ENCODE peak calls at places on chromosomes 6 and 20, in eight cellular contexts. One of them, this sample, is unnamed. For H3K36me3, the result is how much of the 10 kb centered on the place peaks cover.

GRCh38 chr6:28105286-28105685 is 19.1 kb upstream of the ZSCAN16 start:
- DNase-seq in ovary: no peak
- DNase-seq in CD8-positive, alpha-beta T cell: no peak
- DNase-seq in uterus: no peak
- DNase-seq in pancreas: no peak
- DNase-seq in psoas muscle: no peak
- DNase-seq in IMR-90: no peak
- DNase-seq in CD8-positive, alpha-beta memory T cell: no peak
- DNase-seq in this sample: no peak

GRCh38 chr6:27260836-27261375 is 13.4 kb downstream of the PRSS16 start:
- DNase-seq in ovary: no peak
- DNase-seq in CD8-positive, alpha-beta T cell: no peak
- DNase-seq in uterus: no peak
- DNase-seq in pancreas: no peak
- DNase-seq in psoas muscle: no peak
- DNase-seq in IMR-90: no peak
- DNase-seq in CD8-positive, alpha-beta memory T cell: no peak
- DNase-seq in this sample: no peak

GRCh38 chr6:110295451-110296145 is 62.6 kb downstream of the METTL24 start:
- DNase-seq in ovary: no peak
- DNase-seq in CD8-positive, alpha-beta T cell: no peak
- DNase-seq in uterus: no peak
- DNase-seq in pancreas: no peak
- DNase-seq in psoas muscle: no peak
- DNase-seq in IMR-90: no peak
- DNase-seq in CD8-positive, alpha-beta memory T cell: no peak
- DNase-seq in this sample: no peak

GRCh38 chr6:49806145-49806544 is 19.1 kb upstream of the PGK2 start:
- DNase-seq in ovary: no peak
- DNase-seq in CD8-positive, alpha-beta T cell: no peak
- DNase-seq in uterus: no peak
- DNase-seq in pancreas: no peak
- DNase-seq in psoas muscle: no peak
- DNase-seq in IMR-90: no peak
- DNase-seq in CD8-positive, alpha-beta memory T cell: no peak
- DNase-seq in this sample: no peak

GRCh38 chr20:47862841-47863240 is 77.6 kb upstream of the SULF2 start:
- DNase-seq in ovary: no peak
- DNase-seq in CD8-positive, alpha-beta T cell: no peak
- DNase-seq in uterus: no peak
- DNase-seq in pancreas: no peak
- DNase-seq in psoas muscle: no peak
- DNase-seq in IMR-90: no peak
- DNase-seq in CD8-positive, alpha-beta memory T cell: no peak
- DNase-seq in this sample: no peak

GRCh38 chr6:111870751-111871064 is 2.5 kb downstream of the FYN start:
- DNase-seq in ovary: no peak
- DNase-seq in CD8-positive, alpha-beta T cell: no peak
- DNase-seq in uterus: no peak
- DNase-seq in pancreas: no peak
- DNase-seq in psoas muscle: no peak
- DNase-seq in IMR-90: no peak
- DNase-seq in CD8-positive, alpha-beta memory T cell: no peak
- DNase-seq in this sample: no peak

GRCh38 chr20:51500311-51500710 is 42.2 kb downstream of the NFATC2 start:
- DNase-seq in ovary: no peak
- DNase-seq in CD8-positive, alpha-beta T cell: no peak
- DNase-seq in uterus: no peak
- DNase-seq in pancreas: no peak
- DNase-seq in psoas muscle: no peak
- DNase-seq in IMR-90: no peak
- DNase-seq in CD8-positive, alpha-beta memory T cell: peak
- DNase-seq in this sample: no peak

GRCh38 chr20:9441948-9442347 is 72.4 kb upstream of the LAMP5 start:
- DNase-seq in ovary: no peak
- DNase-seq in CD8-positive, alpha-beta T cell: no peak
- DNase-seq in uterus: no peak
- DNase-seq in pancreas: no peak
- DNase-seq in psoas muscle: no peak
- DNase-seq in IMR-90: no peak
- DNase-seq in CD8-positive, alpha-beta memory T cell: no peak
- DNase-seq in this sample: no peak

GRCh38 chr6:29547573-29547972 is 12.0 kb downstream of the UBD start:
- DNase-seq in ovary: no peak
- DNase-seq in CD8-positive, alpha-beta T cell: no peak
- DNase-seq in uterus: no peak
- DNase-seq in pancreas: no peak
- DNase-seq in psoas muscle: no peak
- DNase-seq in IMR-90: no peak
- DNase-seq in CD8-positive, alpha-beta memory T cell: no peak
- DNase-seq in this sample: no peak

GRCh38 chr6:167945937-167946485 is 51.5 kb upstream of the KIF25 start:
- DNase-seq in ovary: no peak
- DNase-seq in CD8-positive, alpha-beta T cell: no peak
- DNase-seq in uterus: no peak
- DNase-seq in pancreas: no peak
- DNase-seq in psoas muscle: no peak
- DNase-seq in IMR-90: peak
- DNase-seq in CD8-positive, alpha-beta memory T cell: no peak
- DNase-seq in this sample: no peak

GRCh38 chr6:18395851-18396187 is 8.7 kb downstream of the RNF144B start:
- DNase-seq in ovary: no peak
- DNase-seq in CD8-positive, alpha-beta T cell: no peak
- DNase-seq in uterus: no peak
- DNase-seq in pancreas: no peak
- DNase-seq in psoas muscle: no peak
- DNase-seq in IMR-90: peak
- DNase-seq in CD8-positive, alpha-beta memory T cell: no peak
- DNase-seq in this sample: no peak

GRCh38 chr6:166686317-166686716 is 59.3 kb upstream of the RPS6KA2 start:
- DNase-seq in ovary: no peak
- DNase-seq in CD8-positive, alpha-beta T cell: no peak
- DNase-seq in uterus: no peak
- DNase-seq in pancreas: no peak
- DNase-seq in psoas muscle: no peak
- DNase-seq in IMR-90: no peak
- DNase-seq in CD8-positive, alpha-beta memory T cell: no peak
- DNase-seq in this sample: no peak

GRCh38 chr6:138396709-138397108 is 7.3 kb upstream of the HEBP2 start:
- DNase-seq in ovary: no peak
- DNase-seq in CD8-positive, alpha-beta T cell: no peak
- DNase-seq in uterus: no peak
- DNase-seq in pancreas: no peak
- DNase-seq in psoas muscle: no peak
- DNase-seq in IMR-90: no peak
- DNase-seq in CD8-positive, alpha-beta memory T cell: no peak
- DNase-seq in this sample: no peak

GRCh38 chr6:43359831-43360230 is 9.6 kb downstream of the ZNF318 start:
- DNase-seq in ovary: no peak
- DNase-seq in CD8-positive, alpha-beta T cell: no peak
- DNase-seq in uterus: no peak
- DNase-seq in pancreas: no peak
- DNase-seq in psoas muscle: no peak
- DNase-seq in IMR-90: no peak
- DNase-seq in CD8-positive, alpha-beta memory T cell: no peak
- DNase-seq in this sample: no peak

DNA sequence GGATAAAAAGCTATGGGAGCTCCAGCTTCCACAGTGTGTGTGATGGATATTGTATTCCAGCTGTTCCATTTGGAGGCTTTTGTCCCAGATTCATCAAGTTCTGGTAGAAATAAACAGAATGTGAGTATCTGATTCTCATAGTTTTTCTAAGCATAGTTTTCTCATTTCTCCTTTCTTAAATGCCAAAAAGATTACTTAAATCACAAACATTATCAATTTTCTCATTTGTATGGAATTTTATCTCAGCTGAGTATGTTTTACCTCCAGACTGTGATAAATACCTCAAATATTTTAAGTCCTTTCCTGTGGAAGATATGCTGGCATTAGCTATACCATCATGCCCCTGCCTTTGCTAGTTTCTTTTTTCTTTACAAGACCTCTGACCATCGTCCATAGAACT is 767.3 kb downstream of the TFAP2A start:
- DNase-seq in ovary: no peak
- DNase-seq in CD8-positive, alpha-beta T cell: no peak
- DNase-seq in uterus: no peak
- DNase-seq in pancreas: no peak
- DNase-seq in psoas muscle: no peak
- DNase-seq in IMR-90: peak
- DNase-seq in CD8-positive, alpha-beta memory T cell: no peak
- DNase-seq in this sample: no peak
- H3K27ac ChIP-seq in ovary: no peak
- H3K27ac ChIP-seq in CD8-positive, alpha-beta T cell: no peak
- H3K27ac ChIP-seq in uterus: no peak
- H3K27ac ChIP-seq in pancreas: no peak
- H3K27ac ChIP-seq in psoas muscle: no peak
- H3K27ac ChIP-seq in IMR-90: peak
- H3K27ac ChIP-seq in CD8-positive, alpha-beta memory T cell: no peak
- H3K27ac ChIP-seq in this sample: no peak

GRCh38 chr20:3930265-3931206 is 41.3 kb downstream of the PANK2 start:
- DNase-seq in ovary: no peak
- DNase-seq in CD8-positive, alpha-beta T cell: no peak
- DNase-seq in uterus: no peak
- DNase-seq in pancreas: no peak
- DNase-seq in psoas muscle: no peak
- DNase-seq in IMR-90: no peak
- DNase-seq in CD8-positive, alpha-beta memory T cell: no peak
- DNase-seq in this sample: peak
- H3K36me3 ChIP-seq in ovary: under half
- H3K36me3 ChIP-seq in CD8-positive, alpha-beta T cell: under half
- H3K36me3 ChIP-seq in uterus: under half
- H3K36me3 ChIP-seq in pancreas: under half
- H3K36me3 ChIP-seq in psoas muscle: under half
- H3K36me3 ChIP-seq in IMR-90: under half
- H3K36me3 ChIP-seq in CD8-positive, alpha-beta memory T cell: under half
- H3K36me3 ChIP-seq in this sample: under half

GRCh38 chr6:80725156-80725930 is 618.9 kb downstream of the BCKDHB start:
- DNase-seq in ovary: no peak
- DNase-seq in CD8-positive, alpha-beta T cell: no peak
- DNase-seq in uterus: no peak
- DNase-seq in pancreas: no peak
- DNase-seq in psoas muscle: no peak
- DNase-seq in IMR-90: peak
- DNase-seq in CD8-positive, alpha-beta memory T cell: no peak
- DNase-seq in this sample: no peak
- H3K4me3 ChIP-seq in ovary: no peak
- H3K4me3 ChIP-seq in CD8-positive, alpha-beta T cell: no peak
- H3K4me3 ChIP-seq in uterus: no peak
- H3K4me3 ChIP-seq in pancreas: no peak
- H3K4me3 ChIP-seq in psoas muscle: no peak
- H3K4me3 ChIP-seq in IMR-90: no peak
- H3K4me3 ChIP-seq in CD8-positive, alpha-beta memory T cell: no peak
- H3K4me3 ChIP-seq in this sample: no peak

DNA sequence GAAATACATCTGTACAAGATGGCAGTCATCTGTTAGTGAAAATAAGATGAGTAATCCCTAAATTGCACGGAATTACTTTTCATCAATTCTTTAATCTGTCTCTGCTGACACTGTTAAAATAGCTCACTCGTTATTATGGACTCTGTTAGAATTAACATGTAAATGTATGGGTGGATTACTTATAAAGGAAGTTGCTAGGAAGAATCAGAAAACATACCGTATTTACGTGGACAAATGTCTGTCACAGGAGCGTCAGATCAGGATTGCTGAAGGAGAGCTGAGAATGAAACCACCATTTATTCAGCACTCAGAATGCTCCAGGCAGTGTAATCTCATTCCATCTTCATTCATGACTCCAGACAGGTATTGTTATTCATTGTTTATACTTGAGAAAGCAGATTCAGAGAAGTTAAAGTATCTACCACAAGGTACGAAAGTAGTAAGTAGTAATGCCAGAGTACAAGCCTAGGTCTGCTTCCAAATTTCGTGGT is 1.3 kb upstream of the LCA5 start:
- DNase-seq in ovary: no peak
- DNase-seq in CD8-positive, alpha-beta T cell: no peak
- DNase-seq in uterus: no peak
- DNase-seq in pancreas: no peak
- DNase-seq in psoas muscle: no peak
- DNase-seq in IMR-90: no peak
- DNase-seq in CD8-positive, alpha-beta memory T cell: no peak
- DNase-seq in this sample: no peak
- H3K27ac ChIP-seq in ovary: no peak
- H3K27ac ChIP-seq in CD8-positive, alpha-beta T cell: no peak
- H3K27ac ChIP-seq in uterus: peak
- H3K27ac ChIP-seq in pancreas: no peak
- H3K27ac ChIP-seq in psoas muscle: peak
- H3K27ac ChIP-seq in IMR-90: no peak
- H3K27ac ChIP-seq in CD8-positive, alpha-beta memory T cell: peak
- H3K27ac ChIP-seq in this sample: no peak

DNA sequence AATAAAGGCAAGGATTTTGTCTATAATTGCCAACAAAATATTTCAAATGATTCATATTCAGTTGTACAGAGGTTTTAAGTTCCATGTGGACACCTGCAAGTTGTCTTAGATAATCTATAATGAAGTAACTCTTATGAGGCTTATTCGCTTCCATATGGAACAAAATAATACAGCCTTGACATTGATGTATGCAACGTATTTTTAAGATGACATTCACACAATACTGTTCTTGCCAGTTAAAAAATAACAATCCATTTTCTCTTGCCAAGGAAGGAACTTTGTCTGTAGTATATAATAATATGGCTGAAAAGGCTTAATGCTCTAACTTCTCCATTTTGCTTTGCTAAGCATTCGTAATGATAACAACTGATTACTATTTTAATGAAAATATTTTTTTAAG is 269.3 kb upstream of the FKBP1C start:
- DNase-seq in ovary: no peak
- DNase-seq in CD8-positive, alpha-beta T cell: no peak
- DNase-seq in uterus: no peak
- DNase-seq in pancreas: no peak
- DNase-seq in psoas muscle: no peak
- DNase-seq in IMR-90: no peak
- DNase-seq in CD8-positive, alpha-beta memory T cell: no peak
- DNase-seq in this sample: no peak
- H3K36me3 ChIP-seq in ovary: under half
- H3K36me3 ChIP-seq in CD8-positive, alpha-beta T cell: under half
- H3K36me3 ChIP-seq in uterus: under half
- H3K36me3 ChIP-seq in pancreas: under half
- H3K36me3 ChIP-seq in psoas muscle: under half
- H3K36me3 ChIP-seq in IMR-90: under half
- H3K36me3 ChIP-seq in CD8-positive, alpha-beta memory T cell: under half
- H3K36me3 ChIP-seq in this sample: under half

DNA sequence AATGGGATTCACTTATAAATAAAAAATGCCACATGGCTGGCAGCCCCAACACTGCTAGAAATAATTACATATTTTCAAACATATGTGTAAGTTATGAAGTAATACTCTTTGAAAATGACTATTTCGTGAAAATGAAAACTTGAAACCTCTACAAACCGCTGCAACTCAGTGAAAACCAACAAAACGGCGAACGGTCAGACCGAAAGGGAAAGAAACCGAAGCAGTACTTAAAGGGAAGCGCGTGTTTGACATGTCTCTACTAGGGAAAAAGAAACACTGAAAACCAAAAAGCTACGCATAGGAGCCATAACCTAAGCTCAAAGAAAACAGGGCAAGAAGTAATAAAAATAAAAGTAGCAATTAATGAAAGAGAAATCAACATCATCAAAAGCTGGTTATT is 121.0 kb upstream of the GGTLC1 start:
- DNase-seq in ovary: no peak
- DNase-seq in CD8-positive, alpha-beta T cell: no peak
- DNase-seq in uterus: no peak
- DNase-seq in pancreas: no peak
- DNase-seq in psoas muscle: no peak
- DNase-seq in IMR-90: no peak
- DNase-seq in CD8-positive, alpha-beta memory T cell: peak
- DNase-seq in this sample: no peak
- H3K4me3 ChIP-seq in ovary: no peak
- H3K4me3 ChIP-seq in CD8-positive, alpha-beta T cell: no peak
- H3K4me3 ChIP-seq in uterus: no peak
- H3K4me3 ChIP-seq in pancreas: no peak
- H3K4me3 ChIP-seq in psoas muscle: no peak
- H3K4me3 ChIP-seq in IMR-90: no peak
- H3K4me3 ChIP-seq in CD8-positive, alpha-beta memory T cell: peak
- H3K4me3 ChIP-seq in this sample: no peak

This sample was measured in aorta.